ENCODE peak calls at places on chromosome 22, in seven cellular contexts. N is fibroblast of pulmonary artery, Q is fibroblast of lung, X is AG09309, P is brain microvascular endothelial cell, G is MCF 10A, T is tibial artery. M is an unnamed sample.

GRCh38 chr22:42805016-42805997 is 51.8 kb downstream of the ARFGAP3 start:
- DNase-seq in N (no peak), Q (no peak), X (no peak), P (no peak), G (peak; percentile 90), T (no peak), M (no peak)

GRCh38 chr22:41831383-41831782 is 1.5 kb upstream of the SREBF2 start:
- DNase-seq in N (peak; percentile 41), Q (peak; percentile 21), X (no peak), P (no peak), G (no peak), T (peak; percentile 26), M (peak; percentile 54)

GRCh38 chr22:43996170-43996980 is 27.7 kb upstream of the PARVB start:
- DNase-seq in N (no peak), Q (no peak), X (no peak), P (no peak), G (no peak), T (peak; percentile 61), M (no peak)

GRCh38 chr22:36411589-36412258 is 24.0 kb upstream of the MYH9 start:
- DNase-seq in N (no peak), Q (no peak), X (no peak), P (no peak), G (no peak), T (no peak), M (no peak)

GRCh38 chr22:47929073-47929472 is 1166.6 kb downstream of the TBC1D22A start:
- DNase-seq in N (no peak), Q (no peak), X (no peak), P (no peak), G (no peak), T (no peak), M (no peak)

GRCh38 chr22:44369241-44369652 is 56.5 kb upstream of the SHISAL1 start:
- DNase-seq in N (no peak), Q (no peak), X (no peak), P (no peak), G (no peak), T (no peak), M (no peak)

GRCh38 chr22:40739723-40740122 is 60.4 kb downstream of the MCHR1 start:
- DNase-seq in N (no peak), Q (no peak), X (no peak), P (no peak), G (no peak), T (no peak), M (no peak)

GRCh38 chr22:39317084-39317755 is 2.2 kb downstream of the RPL3 start:
- DNase-seq in N (no peak), Q (peak; percentile 14), X (no peak), P (no peak), G (peak; percentile 55), T (no peak), M (no peak)

GRCh38 chr22:40182231-40182835 is 4.6 kb downstream of the TNRC6B start:
- DNase-seq in N (no peak), Q (no peak), X (no peak), P (no peak), G (no peak), T (no peak), M (peak; percentile 41)

GRCh38 chr22:49325531-49326395 is 501.9 kb downstream of the BRD1 start:
- DNase-seq in N (no peak), Q (no peak), X (no peak), P (no peak), G (no peak), T (no peak), M (no peak)

GRCh38 chr22:50500452-50500851 is 7.0 kb downstream of the LMF2 start:
- DNase-seq in N (no peak), Q (no peak), X (no peak), P (no peak), G (no peak), T (no peak), M (no peak)

GRCh38 chr22:35140879-35141745 is 75.2 kb downstream of the ISX start:
- DNase-seq in N (no peak), Q (no peak), X (no peak), P (no peak), G (peak; percentile 17), T (no peak), M (no peak)

GRCh38 chr22:29275167-29275566 is 7.1 kb downstream of the EWSR1 start:
- DNase-seq in N (no peak), Q (no peak), X (no peak), P (no peak), G (no peak), T (no peak), M (no peak)

GRCh38 chr22:17954860-17955587 is 69.3 kb downstream of the MICAL3 start:
- DNase-seq in N (no peak), Q (no peak), X (no peak), P (no peak), G (no peak), T (no peak), M (no peak)

GRCh38 chr22:35330258-35330861 is 30.7 kb downstream of the TOM1 start:
- DNase-seq in N (peak; percentile 91), Q (peak; percentile 91), X (no peak), P (peak; percentile 65), G (peak; percentile 80), T (peak; percentile 85), M (peak; percentile 88)

GRCh38 chr22:22061085-22062077 is 78.8 kb upstream of the TOP3B start:
- DNase-seq in N (peak; percentile 69), Q (peak; percentile 86), X (peak; percentile 45), P (peak; percentile 17), G (peak; percentile 69), T (peak; percentile 71), M (peak; percentile 14)
- TF ChIP-seq CTCF in N (peak; percentile 38), Q (peak; percentile 32), X (no peak), P (peak; percentile 31), G (peak; percentile 26), T (peak; percentile 38), M (peak; percentile 31)

DNA sequence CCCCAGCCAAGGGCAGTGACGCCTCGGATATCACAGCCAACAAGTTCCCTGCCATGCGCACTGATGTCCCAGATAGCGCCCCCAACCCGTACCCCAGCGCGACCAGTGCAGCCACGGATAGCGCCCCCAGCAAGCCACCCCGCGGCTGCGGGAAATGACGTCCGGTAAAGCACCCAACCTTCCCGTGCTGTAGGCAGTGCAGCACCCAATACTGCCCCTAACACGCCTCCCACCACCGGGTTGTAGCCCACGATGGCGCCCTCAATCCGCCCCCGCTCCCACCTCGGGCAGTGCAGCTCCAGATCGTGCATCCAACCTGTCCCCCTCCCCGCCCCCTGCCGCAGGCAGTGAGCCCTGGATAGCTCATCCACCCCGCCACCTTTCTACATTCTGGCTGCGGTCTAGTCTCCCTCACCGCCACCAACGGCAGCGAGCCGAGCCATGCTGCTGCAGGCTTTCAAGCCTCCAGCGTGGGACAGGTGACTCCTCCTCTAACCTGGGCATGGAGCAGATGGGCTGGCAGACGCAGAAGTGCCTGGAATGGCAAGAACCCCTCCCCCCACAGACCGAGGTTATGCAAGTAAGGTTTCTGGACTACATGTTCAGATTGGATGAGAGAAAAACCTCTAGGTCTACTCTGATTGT is 540 bp downstream of the RFPL2 start:
- DNase-seq in N (no peak), Q (no peak), X (no peak), P (no peak), G (no peak), T (no peak), M (no peak)
- TF ChIP-seq CTCF in N (no peak), Q (no peak), X (no peak), P (no peak), G (no peak), T (no peak), M (no peak)

DNA sequence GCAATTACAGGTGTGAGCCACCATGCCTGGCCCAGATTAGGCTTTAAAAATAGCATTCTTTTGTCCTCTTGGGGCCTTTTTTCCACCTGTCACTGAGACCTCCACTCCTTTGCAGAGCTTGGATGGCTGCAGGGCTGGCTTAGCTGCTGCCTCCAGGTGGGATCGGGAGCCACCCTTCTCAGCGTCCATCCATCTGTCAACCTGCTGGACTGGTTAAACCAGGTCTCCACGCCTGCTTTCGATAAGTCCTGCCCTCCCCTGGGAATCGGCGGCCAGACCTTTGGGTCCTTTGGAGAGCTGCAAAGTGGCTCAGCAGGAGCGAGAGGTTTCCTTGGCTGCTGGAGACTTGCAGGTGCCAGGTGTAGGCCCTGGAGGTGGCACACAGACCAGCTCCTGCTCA is 23.4 kb upstream of the GRAMD4 start:
- DNase-seq in N (no peak), Q (no peak), X (no peak), P (no peak), G (no peak), T (no peak), M (no peak)
- TF ChIP-seq CTCF in N (no peak), Q (no peak), X (no peak), P (no peak), G (no peak), T (no peak), M (no peak)

DNA sequence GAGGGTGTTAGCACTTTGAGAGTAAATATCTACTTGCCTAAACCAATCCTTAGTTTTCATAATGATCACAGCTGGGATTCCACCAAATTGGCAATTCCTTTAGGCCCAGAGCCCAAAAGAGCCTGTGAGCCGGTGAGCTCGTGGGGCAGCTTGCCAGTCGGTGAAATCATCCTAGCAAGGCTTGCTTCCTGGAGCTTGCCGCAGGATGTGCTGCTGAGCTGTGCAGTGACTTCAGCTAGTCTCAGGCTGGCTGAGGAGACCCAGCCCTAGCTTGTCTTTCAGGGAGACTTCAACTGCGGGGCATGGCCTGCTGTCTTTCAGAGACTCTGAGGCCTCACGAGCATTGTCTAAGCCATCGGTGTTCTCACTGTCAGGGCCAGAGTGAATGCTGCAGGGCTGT is 73.6 kb upstream of the SUSD2 start:
- DNase-seq in N (peak; percentile 89), Q (peak; percentile 92), X (peak; percentile 59), P (peak; percentile 61), G (peak; percentile 60), T (peak; percentile 95), M (peak; percentile 86)
- TF ChIP-seq CTCF in N (peak; percentile 71), Q (peak; percentile 56), X (peak; percentile 73), P (peak; percentile 36), G (no peak), T (peak; percentile 51), M (peak; percentile 33)

GRCh38 chr22:45452565-45453449 is 39.3 kb downstream of the RIBC2 start:
- DNase-seq in N (no peak), Q (peak; percentile 58), X (peak; percentile 68), P (no peak), G (no peak), T (no peak), M (peak; percentile 95)

GRCh38 chr22:45453764-45454163 is 40.3 kb downstream of the RIBC2 start:
- DNase-seq in N (no peak), Q (no peak), X (no peak), P (no peak), G (no peak), T (no peak), M (peak; percentile 48)

GRCh38 chr22:45455621-45456020 is 42.1 kb downstream of the RIBC2 start:
- DNase-seq in N (no peak), Q (no peak), X (no peak), P (no peak), G (no peak), T (no peak), M (peak; percentile 85)

GRCh38 chr22:45455212-45455611 is 41.7 kb downstream of the RIBC2 start:
- DNase-seq in N (no peak), Q (no peak), X (no peak), P (no peak), G (no peak), T (no peak), M (peak; percentile 90)

GRCh38 chr22:45454260-45454659 is 40.8 kb downstream of the RIBC2 start:
- DNase-seq in N (no peak), Q (peak; percentile 67), X (peak; percentile 85), P (no peak), G (no peak), T (no peak), M (peak; percentile 95)
- TF ChIP-seq CTCF in N (no peak), Q (no peak), X (no peak), P (no peak), G (no peak), T (no peak), M (no peak)

M was measured in foreskin fibroblast.